ENCODE peak calls at places on chromosomes 1 and 21, in eight cellular contexts. X, M, O, V, W, Z, Y and J are unnamed samples.

GRCh38 chr1:226424228-226425003 is 16.5 kb upstream of the PARP1 start:
- DNase-seq in Z (peak), Y (no peak), W (peak), O (no peak), M (no peak), V (peak), X (peak), J (peak)

GRCh38 chr1:182556279-182556678 is 32.8 kb downstream of the RNASEL start:
- DNase-seq in W (no peak), Y (no peak), O (no peak), Z (no peak), X (peak), M (no peak), V (no peak), J (no peak)

GRCh38 chr1:115129071-115129640 is 39.9 kb upstream of the TSPAN2 start:
- DNase-seq in Z (no peak), W (no peak), M (no peak), O (no peak), Y (no peak), V (no peak), X (no peak), J (no peak)

GRCh38 chr21:33332143-33332542 is 7.4 kb downstream of the IFNAR1 start:
- DNase-seq in M (no peak), X (no peak), Z (no peak), O (no peak), W (no peak), Y (no peak), V (no peak), J (no peak)

GRCh38 chr1:151475175-151475574 is 15.9 kb upstream of the POGZ start:
- DNase-seq in X (no peak), V (no peak), W (no peak), M (no peak), O (no peak), Z (no peak), Y (no peak), J (no peak)

GRCh38 chr1:206550446-206550845 is 43.1 kb downstream of the RASSF5 start:
- DNase-seq in V (peak), Z (no peak), W (no peak), X (peak), Y (no peak), O (no peak), M (no peak), J (no peak)

GRCh38 chr1:183954496-183954895 is 83.0 kb downstream of the COLGALT2 start:
- DNase-seq in O (no peak), V (no peak), W (no peak), Z (no peak), Y (no peak), X (no peak), M (no peak), J (no peak)

GRCh38 chr1:240712014-240712731 is 100.2 kb upstream of the GREM2 start:
- DNase-seq in W (no peak), Z (peak), M (no peak), O (no peak), X (no peak), Y (no peak), V (no peak), J (no peak)

GRCh38 chr1:17194133-17194475 is 10.8 kb upstream of the PADI1 start:
- DNase-seq in W (no peak), X (no peak), O (no peak), Z (no peak), M (no peak), V (no peak), Y (no peak), J (no peak)

GRCh38 chr1:916173-917075 is 7.3 kb upstream of the SAMD11 start:
- DNase-seq in Y (no peak), Z (no peak), M (no peak), O (no peak), X (no peak), W (no peak), V (no peak), J (no peak)

GRCh38 chr1:29124366-29125236 is 898 bp upstream of the TMEM200B start:
- DNase-seq in Z (peak), X (no peak), V (no peak), Y (no peak), O (peak), M (peak), W (no peak), J (peak)